ENCODE peak calls at places on chromosomes 3 and 15, in seven cellular contexts. L, S, O, H, V, B and K are unnamed samples.

GRCh38 chr15:70271422-70272088 is 173.8 kb upstream of the TLE3 start:
- DNase-seq in H (peak), L (peak), O (peak), B (peak), V (peak), S (no peak), K (peak)

GRCh38 chr3:186669378-186670084 is 3.7 kb downstream of the HRG start:
- DNase-seq in B (no peak), V (no peak), O (no peak), L (no peak), S (no peak), H (no peak), K (no peak)

GRCh38 chr3:172120912-172121311 is 81.5 kb downstream of the FNDC3B start:
- DNase-seq in S (no peak), O (no peak), H (no peak), V (no peak), L (no peak), B (no peak), K (no peak)

GRCh38 chr15:82532383-82532990 is 7.8 kb downstream of the RPS17 start:
- DNase-seq in S (no peak), O (no peak), L (no peak), B (no peak), H (no peak), V (no peak), K (no peak)

GRCh38 chr15:100196326-100197058 is 145.3 kb downstream of the ADAMTS17 start:
- DNase-seq in S (peak), H (no peak), L (no peak), O (no peak), B (no peak), V (no peak), K (no peak)

GRCh38 chr15:86879250-86880229 is 799.9 kb downstream of the AGBL1 start:
- DNase-seq in V (no peak), H (no peak), S (no peak), B (no peak), L (no peak), O (no peak), K (no peak)

GRCh38 chr3:72154391-72155300 is 369.7 kb upstream of the PROK2 start:
- DNase-seq in H (peak), V (peak), L (no peak), S (no peak), B (peak), O (no peak), K (peak)

GRCh38 chr15:99427210-99427609 is 138.6 kb upstream of the MEF2A start:
- DNase-seq in S (no peak), V (no peak), H (no peak), L (no peak), O (no peak), B (no peak), K (no peak)

GRCh38 chr3:23647706-23648258 is 158.0 kb upstream of the UBE2E1 start:
- DNase-seq in O (no peak), L (no peak), B (no peak), S (no peak), V (no peak), H (no peak), K (no peak)

GRCh38 chr15:100919481-100920405 is 586 bp downstream of the LRRK1 start:
- DNase-seq in L (no peak), B (peak), H (no peak), O (peak), V (peak), S (no peak), K (peak)

GRCh38 chr3:46870651-46871050 is 6.9 kb upstream of the PTH1R start:
- DNase-seq in O (no peak), V (no peak), S (no peak), B (no peak), L (no peak), H (no peak), K (no peak)

GRCh38 chr3:13518516-13519351 is 30.2 kb upstream of the FBLN2 start:
- DNase-seq in B (no peak), L (peak), S (no peak), V (peak), O (no peak), H (peak), K (peak)

GRCh38 chr15:47504624-47505256 is 212.6 kb upstream of the SEMA6D start:
- DNase-seq in S (no peak), H (no peak), B (no peak), O (no peak), V (no peak), L (no peak), K (no peak)

GRCh38 chr3:121985841-121986240 is 36.2 kb downstream of the ILDR1 start:
- DNase-seq in B (no peak), O (peak), V (no peak), L (no peak), S (no peak), H (no peak), K (no peak)

GRCh38 chr3:69199942-69200341 is 77.5 kb upstream of the LMOD3 start:
- DNase-seq in B (no peak), L (no peak), O (no peak), S (no peak), V (no peak), H (no peak), K (no peak)
- H3K4me3 ChIP-seq in B (peak), L (no peak), O (no peak), S (no peak), V (no peak), H (peak), K (no peak)

DNA sequence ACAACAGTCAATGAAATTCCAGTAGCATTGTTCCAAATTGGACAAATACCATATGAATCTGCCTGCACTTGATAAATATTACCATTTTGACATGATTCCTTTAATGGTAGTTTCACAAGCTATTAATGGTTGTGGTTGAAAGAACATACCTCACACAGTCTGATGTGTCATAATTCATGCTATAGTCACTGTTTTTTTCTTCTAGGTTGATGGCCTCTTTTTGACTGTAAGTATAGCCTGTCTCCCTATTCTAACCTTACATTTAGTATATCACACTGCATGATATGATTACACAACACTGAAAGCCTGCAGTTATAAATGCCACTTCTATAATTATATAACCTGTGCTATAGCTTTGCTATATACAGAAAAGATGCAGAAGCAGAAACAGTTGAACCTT is 834.1 kb downstream of the NSUN3 start:
- DNase-seq in L (no peak), S (no peak), B (no peak), H (no peak), O (no peak), V (no peak), K (no peak)
- TF ChIP-seq CTCF in L (no peak), S (no peak), B (no peak), H (no peak), O (no peak), V (no peak), K (no peak)

GRCh38 chr3:180548050-180548449 is 53.9 kb upstream of the TTC14 start:
- DNase-seq in L (no peak), S (no peak), O (no peak), V (no peak), H (peak), B (no peak), K (peak)

GRCh38 chr3:180543877-180544276 is 58.1 kb upstream of the TTC14 start:
- DNase-seq in V (no peak), B (no peak), O (no peak), H (no peak), L (no peak), S (no peak), K (no peak)

GRCh38 chr3:180546863-180547262 is 55.1 kb upstream of the TTC14 start:
- DNase-seq in O (no peak), H (no peak), L (no peak), S (no peak), V (no peak), B (no peak), K (no peak)
- H3K4me3 ChIP-seq in O (no peak), H (no peak), L (no peak), S (no peak), V (no peak), B (no peak), K (no peak)

GRCh38 chr3:123750209-123750608 is 133.9 kb downstream of the MYLK start:
- DNase-seq in S (no peak), L (no peak), V (no peak), H (peak), B (no peak), O (no peak), K (peak)

GRCh38 chr3:123741058-123741511 is 143.0 kb downstream of the MYLK start:
- DNase-seq in B (peak), H (peak), L (no peak), S (no peak), V (no peak), O (no peak), K (no peak)

GRCh38 chr3:123749716-123750115 is 134.4 kb downstream of the MYLK start:
- DNase-seq in H (peak), O (no peak), B (peak), V (peak), S (no peak), L (no peak), K (peak)

GRCh38 chr3:123743121-123743520 is 141.0 kb downstream of the MYLK start:
- DNase-seq in H (peak), S (no peak), L (no peak), B (peak), O (no peak), V (no peak), K (no peak)

DNA sequence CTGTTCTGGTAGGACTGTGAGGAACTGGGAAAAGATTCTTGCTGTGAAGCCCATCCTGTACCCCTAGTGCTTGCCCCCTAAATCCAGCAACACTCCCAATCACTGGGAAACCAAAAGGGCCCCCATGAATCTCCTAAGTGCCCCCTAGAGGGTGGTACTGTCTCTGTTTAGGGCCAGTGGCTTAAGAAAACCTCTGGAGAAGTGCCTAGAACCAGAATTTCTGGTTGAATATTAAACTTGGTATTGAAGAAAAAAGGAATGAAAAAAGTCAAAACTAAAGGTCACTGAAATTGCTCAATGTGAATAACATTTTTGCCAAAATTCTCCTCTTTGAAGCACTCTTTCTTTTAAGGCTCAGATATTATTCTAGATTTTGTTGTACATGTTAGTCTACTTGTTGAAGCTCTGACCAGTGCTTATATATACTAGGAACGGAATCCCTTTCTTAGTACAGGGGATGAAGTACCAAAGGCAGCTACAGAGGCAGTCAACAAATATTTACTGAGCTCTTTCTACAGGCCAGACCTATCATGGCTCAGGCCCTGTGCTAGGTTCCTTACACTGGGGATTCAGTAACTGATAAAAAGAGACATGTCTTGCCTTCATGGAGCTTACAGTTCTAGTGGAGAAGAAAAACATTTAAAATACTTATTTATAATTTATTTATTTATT is 138.8 kb downstream of the MYLK start:
- DNase-seq in V (no peak), B (peak), L (no peak), H (peak), O (peak), S (no peak), K (peak)
- TF ChIP-seq CTCF in V (peak), B (peak), L (peak), H (peak), O (peak), S (no peak), K (peak)

DNA sequence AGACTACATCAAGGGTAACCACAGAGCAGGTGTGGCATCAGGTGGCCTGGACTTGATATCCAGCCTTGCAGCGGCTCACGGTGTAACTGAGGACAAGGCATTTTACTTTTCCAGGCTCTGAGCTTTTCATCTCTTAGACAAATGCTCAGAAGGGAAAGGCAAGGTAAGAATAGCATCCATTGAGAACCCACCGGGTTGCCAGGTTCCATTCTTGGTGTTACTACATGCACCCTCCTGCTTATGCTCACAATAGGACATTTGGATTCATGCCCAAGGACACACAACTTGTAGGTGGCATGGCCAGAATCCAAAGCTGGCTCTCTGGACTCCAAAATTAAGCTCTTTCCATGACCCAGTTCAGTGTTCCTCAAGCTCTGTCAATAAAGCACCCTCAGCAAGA is 85.5 kb downstream of the CCNL1 start:
- DNase-seq in S (no peak), V (no peak), B (no peak), L (no peak), H (no peak), O (no peak), K (no peak)
- H3K4me3 ChIP-seq in S (no peak), V (no peak), B (no peak), L (no peak), H (no peak), O (no peak), K (no peak)

DNA sequence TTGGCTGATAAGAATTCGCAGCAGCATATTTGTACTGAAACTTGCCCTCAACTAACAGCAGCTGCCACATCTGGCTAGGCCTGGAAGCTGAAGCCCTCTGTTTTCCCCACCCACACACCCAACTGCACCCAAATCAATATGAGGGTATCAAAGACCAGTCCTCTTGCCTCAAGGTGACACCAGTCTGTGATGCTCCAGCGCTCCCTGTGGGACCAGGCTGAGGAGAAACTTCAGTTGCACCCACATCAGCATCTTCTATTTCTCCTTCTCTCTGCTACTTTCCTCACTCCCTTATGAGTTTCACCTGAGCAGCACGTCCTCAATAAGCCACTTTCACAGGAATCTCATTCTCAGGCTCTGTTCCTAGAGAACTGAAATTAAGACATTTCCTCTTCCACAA is 18.7 kb upstream of the GRAMD1C start:
- DNase-seq in B (no peak), O (no peak), S (no peak), H (no peak), V (no peak), L (no peak), K (no peak)
- TF ChIP-seq CTCF in B (no peak), O (no peak), S (no peak), H (no peak), V (no peak), L (no peak), K (no peak)